ENCODE peak calls at places on chromosome 13, in four cellular contexts. A, J, Y and W are unnamed samples.

GRCh38 chr13:41588899-41589298 is 131.5 kb downstream of the RGCC start:
- DNase-seq in Y (no peak), J (no peak), A (no peak), W (peak; percentile 80)

GRCh38 chr13:24323036-24323738 is 13.8 kb downstream of the C1QTNF9 start:
- DNase-seq in J (no peak), A (no peak), Y (no peak), W (no peak)

GRCh38 chr13:21898990-21899389 is 228.1 kb downstream of the FGF9 start:
- DNase-seq in A (no peak), Y (no peak), J (no peak), W (no peak)

GRCh38 chr13:26896986-26897668 is 136.5 kb upstream of the GPR12 start:
- DNase-seq in A (no peak), J (no peak), Y (no peak), W (no peak)

GRCh38 chr13:110758195-110758594 is 44.7 kb downstream of the ING1 start:
- DNase-seq in Y (no peak), J (no peak), A (no peak), W (peak; percentile 3)

GRCh38 chr13:44954210-44954609 is 35.1 kb downstream of the NUFIP1 start:
- DNase-seq in Y (no peak), A (no peak), J (no peak), W (no peak)

GRCh38 chr13:44050450-44051063 is 170.9 kb downstream of the LACC1 start:
- DNase-seq in A (no peak), Y (no peak), J (no peak), W (no peak)

GRCh38 chr13:51542358-51542972 is 41.8 kb upstream of the WDFY2 start:
- DNase-seq in A (no peak), J (no peak), Y (peak; percentile 32), W (no peak)

GRCh38 chr13:97946951-97947588 is 6.4 kb upstream of the IPO5 start:
- DNase-seq in A (no peak), J (no peak), Y (no peak), W (peak; percentile 87)

GRCh38 chr13:34412295-34412694 is 529.8 kb upstream of the NBEA start:
- DNase-seq in J (no peak), A (no peak), Y (no peak), W (no peak)

GRCh38 chr13:75395901-75396300 is 86.1 kb downstream of the TBC1D4 start:
- DNase-seq in A (no peak), Y (no peak), J (no peak), W (no peak)

GRCh38 chr13:29594310-29594709 is 1.2 kb downstream of the SLC7A1 start:
- DNase-seq in A (no peak), J (peak; percentile 11), Y (peak; percentile 53), W (peak; percentile 67)

GRCh38 chr13:27023385-27023784 is 148.2 kb downstream of the USP12 start:
- DNase-seq in Y (no peak), A (no peak), J (no peak), W (no peak)

GRCh38 chr13:94362411-94362909 is 117.0 kb downstream of the DCT start:
- DNase-seq in J (peak; percentile 52), Y (peak; percentile 48), A (peak; percentile 2), W (peak; percentile 66)

GRCh38 chr13:106299616-106300015 is 235.8 kb downstream of the EFNB2 start:
- DNase-seq in A (no peak), Y (no peak), J (no peak), W (no peak)

GRCh38 chr13:104382941-104383340 is 1316.7 kb upstream of the SLC10A2 start:
- DNase-seq in J (no peak), Y (no peak), A (no peak), W (peak; percentile 27)

GRCh38 chr13:96091164-96091931 is 1.4 kb downstream of the HS6ST3 start:
- DNase-seq in J (no peak), Y (peak; percentile 33), A (no peak), W (no peak)

GRCh38 chr13:74450976-74451375 is 316.8 kb upstream of the KLF12 start:
- DNase-seq in A (no peak), Y (no peak), J (no peak), W (no peak)

GRCh38 chr13:58960909-58961308 is 1202.8 kb downstream of the DIAPH3 start:
- DNase-seq in Y (no peak), A (no peak), J (no peak), W (peak; percentile 3)

GRCh38 chr13:26999499-26999898 is 172.1 kb downstream of the USP12 start:
- DNase-seq in J (no peak), Y (no peak), A (no peak), W (no peak)

GRCh38 chr13:74596691-74597090 is 462.5 kb upstream of the KLF12 start:
- DNase-seq in A (no peak), Y (no peak), J (no peak), W (no peak)

GRCh38 chr13:110134801-110135200 is 172.2 kb downstream of the COL4A1 start:
- DNase-seq in J (no peak), A (no peak), Y (no peak), W (no peak)

GRCh38 chr13:105979586-105979985 is 555.9 kb downstream of the EFNB2 start:
- DNase-seq in J (no peak), Y (peak; percentile 45), A (no peak), W (no peak)

GRCh38 chr13:65387743-65388347 is 1842.3 kb downstream of the PCDH9 start:
- DNase-seq in J (no peak), A (no peak), Y (no peak), W (no peak)

GRCh38 chr13:39836038-39836437 is 180.6 kb downstream of the COG6 start:
- DNase-seq in A (no peak), Y (no peak), J (no peak), W (no peak)

GRCh38 chr13:47226516-47226915 is 329.7 kb upstream of the HTR2A start:
- DNase-seq in A (no peak), J (no peak), Y (no peak), W (no peak)

GRCh38 chr13:32010137-32010536 is 21.4 kb upstream of the FRY start:
- DNase-seq in J (no peak), A (no peak), Y (no peak), W (no peak)

GRCh38 chr13:64709079-64709478 is 2521.1 kb downstream of the PCDH9 start:
- DNase-seq in Y (no peak), J (no peak), A (no peak), W (no peak)

DNA sequence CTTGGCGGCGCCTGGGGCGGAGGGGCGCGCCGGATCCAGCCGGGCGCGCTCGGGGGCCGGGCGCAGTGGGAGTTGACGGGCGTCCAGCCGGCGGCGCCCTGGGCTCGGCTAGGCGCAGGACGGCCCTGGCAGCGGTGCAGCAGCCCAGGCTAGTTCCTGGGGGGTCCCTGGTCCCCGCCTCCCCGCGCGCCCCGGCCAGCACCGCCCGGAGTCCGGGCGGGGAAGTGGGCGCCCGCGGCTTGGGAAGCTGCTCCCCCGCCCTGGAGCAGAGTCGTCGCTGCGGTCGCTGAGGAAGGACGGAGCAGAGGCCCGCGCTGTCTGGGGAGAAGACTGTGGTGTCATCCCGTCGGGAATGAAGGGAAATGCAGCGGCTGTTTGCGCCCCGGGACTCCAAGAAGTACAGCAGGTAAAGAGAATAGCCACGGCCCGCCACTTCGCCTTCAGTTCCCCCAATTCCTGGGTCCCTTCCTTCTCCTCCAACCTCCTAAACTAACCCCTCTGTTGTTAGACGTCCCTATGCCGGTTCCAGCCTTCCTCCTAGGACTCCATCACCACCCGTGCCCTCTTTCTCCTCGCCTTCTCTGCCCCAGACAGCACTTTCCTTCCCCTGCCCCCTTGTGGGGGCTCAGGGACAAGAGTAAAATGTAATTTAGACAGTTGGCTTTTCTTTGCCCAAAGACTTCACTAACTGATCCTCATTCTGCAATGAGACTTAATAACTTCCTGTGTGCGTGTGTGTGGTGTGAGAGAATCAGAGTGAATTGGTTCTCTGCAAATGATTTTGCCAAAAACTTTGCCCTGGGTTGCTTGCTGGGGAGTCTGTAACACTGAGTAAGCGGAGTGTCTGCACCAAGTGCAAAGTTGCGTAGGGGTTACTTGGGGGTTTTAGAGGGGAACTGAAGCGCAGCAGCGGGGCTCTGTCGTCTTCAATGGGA is 20.3 kb upstream of the SGCG start:
- DNase-seq in A (no peak), Y (no peak), J (no peak), W (no peak)
- H3K4me3 ChIP-seq in A (peak overlapping the region; percentile 66), Y (peak overlapping the region; percentile 26), J (no peak overlapping the region), W (peak overlapping the region; percentile 48)

GRCh38 chr13:99258946-99259345 is 767 bp upstream of the GPR18 start:
- DNase-seq in Y (no peak), J (peak; percentile 51), A (no peak), W (no peak)

GRCh38 chr13:99256283-99256682 is 1.9 kb downstream of the GPR18 start:
- DNase-seq in A (no peak), Y (no peak), J (no peak), W (no peak)

GRCh38 chr13:99256709-99257108 is 1.5 kb downstream of the GPR18 start:
- DNase-seq in A (no peak), J (no peak), Y (no peak), W (no peak)

GRCh38 chr13:99258210-99258860 is at the start of gene GPR18:
- DNase-seq in Y (no peak), A (no peak), J (peak; percentile 70), W (no peak)

DNA sequence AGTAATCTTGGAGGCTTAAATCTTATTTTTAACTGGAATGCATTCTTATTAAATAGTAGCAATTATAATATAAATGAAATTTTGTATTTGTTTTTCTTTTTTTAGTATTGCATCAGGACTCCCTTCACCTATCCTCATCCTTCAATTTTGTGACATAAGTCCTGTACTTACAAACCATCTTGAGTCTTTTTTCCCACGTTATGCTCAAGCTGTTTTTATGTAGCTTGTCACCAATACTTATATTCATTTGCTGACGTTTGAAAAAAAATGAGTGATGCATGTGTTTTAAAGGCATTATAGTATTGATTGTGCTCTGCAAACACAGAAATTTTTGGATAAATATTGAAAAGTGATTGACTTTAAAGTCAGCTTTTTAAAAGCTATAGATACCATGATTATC is 888 bp downstream of the GPR18 start:
- DNase-seq in A (no peak), Y (no peak), J (no peak), W (no peak)
- H3K4me3 ChIP-seq in A (no peak overlapping the region), Y (no peak overlapping the region), J (peak overlapping the region; percentile 86), W (no peak overlapping the region)

GRCh38 chr13:112063309-112063626 is 3.7 kb upstream of the SOX1 start:
- DNase-seq in J (no peak), A (no peak), Y (no peak), W (no peak)

GRCh38 chr13:112060899-112061366 is 6.0 kb upstream of the SOX1 start:
- DNase-seq in Y (no peak), A (no peak), J (no peak), W (no peak)

GRCh38 chr13:112062619-112063308 is 4.2 kb upstream of the SOX1 start:
- DNase-seq in Y (no peak), J (no peak), A (no peak), W (no peak)

GRCh38 chr13:112061367-112062046 is 5.4 kb upstream of the SOX1 start:
- DNase-seq in J (no peak), Y (no peak), A (no peak), W (no peak)

DNA sequence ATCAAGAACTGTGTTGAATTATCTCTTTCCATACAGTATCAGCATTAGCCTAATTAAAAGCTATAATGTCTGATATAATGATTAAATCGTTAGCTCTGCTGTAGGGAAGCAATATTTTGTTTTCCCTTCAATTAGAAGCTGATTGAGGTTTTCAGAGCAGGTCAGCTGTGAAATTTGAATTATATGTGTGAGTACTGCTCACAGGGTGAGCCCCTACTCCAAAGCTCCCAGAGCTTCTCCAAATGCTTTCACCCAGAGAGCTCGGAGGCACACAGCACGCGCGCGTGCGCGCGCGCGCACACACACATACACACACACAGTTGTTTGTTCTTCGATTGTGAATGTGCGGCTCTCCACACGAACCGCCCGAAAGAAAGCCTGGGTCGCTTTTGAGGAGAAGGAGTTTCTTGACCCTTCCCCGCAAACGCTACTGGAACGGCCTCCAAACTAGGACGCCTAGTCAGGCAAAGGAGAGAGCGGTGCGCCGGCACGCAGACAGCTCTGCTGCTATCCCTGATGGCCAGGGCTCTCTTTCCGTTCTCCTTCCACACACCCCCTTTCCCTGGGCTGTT is 4.8 kb upstream of the SOX1 start:
- DNase-seq in A (no peak), J (no peak), Y (no peak), W (no peak)
- H3K4me3 ChIP-seq in A (no peak overlapping the region), J (no peak overlapping the region), Y (no peak overlapping the region), W (no peak overlapping the region)

GRCh38 chr13:33284016-33284415 is 1.5 kb downstream of the STARD13 start:
- DNase-seq in Y (no peak), A (no peak), J (no peak), W (no peak)
- H3K4me3 ChIP-seq in Y (peak overlapping the region; percentile 45), A (peak overlapping the region; percentile 75), J (no peak overlapping the region), W (peak overlapping the region; percentile 66)